ENCODE peak calls at places on chromosomes 16 and 17, in ten cellular contexts. One of them, this sample, is unnamed.

GRCh38 chr16:65737831-65738230 is 616.0 kb upstream of the CDH11 start:
- DNase-seq in NCI-H1105: no peak
- DNase-seq in activated effector memory CD4-positive, alpha-beta T cell treated with anti-CD3 and anti-CD28 coated beads, Interleukin-2, amount 50 U/mL, for 16 hours: no peak
- DNase-seq in AG20443: no peak
- DNase-seq in HAP-1: no peak
- DNase-seq in BE2C: peak
- DNase-seq in stimulated activated CD4-positive, alpha-beta T cell treated with anti-CD3 and anti-CD28 coated beads, Interleukin-15, amount 100 ng/mL, for 1 hour: no peak
- DNase-seq in HEK293T: no peak
- DNase-seq in CD8-positive, alpha-beta T cell: no peak
- DNase-seq in brain microvascular endothelial cell: no peak
- DNase-seq in this sample: no peak

GRCh38 chr16:84419730-84420129 is 51.4 kb downstream of the ATP2C2 start:
- DNase-seq in NCI-H1105: no peak
- DNase-seq in activated effector memory CD4-positive, alpha-beta T cell treated with anti-CD3 and anti-CD28 coated beads, Interleukin-2, amount 50 U/mL, for 16 hours: no peak
- DNase-seq in AG20443: no peak
- DNase-seq in HAP-1: no peak
- DNase-seq in BE2C: no peak
- DNase-seq in stimulated activated CD4-positive, alpha-beta T cell treated with anti-CD3 and anti-CD28 coated beads, Interleukin-15, amount 100 ng/mL, for 1 hour: no peak
- DNase-seq in HEK293T: no peak
- DNase-seq in CD8-positive, alpha-beta T cell: no peak
- DNase-seq in brain microvascular endothelial cell: no peak
- DNase-seq in this sample: no peak

GRCh38 chr16:13046422-13046821 is 145.0 kb downstream of the SHISA9 start:
- DNase-seq in NCI-H1105: no peak
- DNase-seq in activated effector memory CD4-positive, alpha-beta T cell treated with anti-CD3 and anti-CD28 coated beads, Interleukin-2, amount 50 U/mL, for 16 hours: no peak
- DNase-seq in AG20443: no peak
- DNase-seq in HAP-1: no peak
- DNase-seq in BE2C: no peak
- DNase-seq in stimulated activated CD4-positive, alpha-beta T cell treated with anti-CD3 and anti-CD28 coated beads, Interleukin-15, amount 100 ng/mL, for 1 hour: no peak
- DNase-seq in HEK293T: no peak
- DNase-seq in CD8-positive, alpha-beta T cell: no peak
- DNase-seq in brain microvascular endothelial cell: no peak
- DNase-seq in this sample: no peak

GRCh38 chr17:72538921-72539352 is 418.1 kb downstream of the SOX9 start:
- DNase-seq in NCI-H1105: no peak
- DNase-seq in activated effector memory CD4-positive, alpha-beta T cell treated with anti-CD3 and anti-CD28 coated beads, Interleukin-2, amount 50 U/mL, for 16 hours: no peak
- DNase-seq in AG20443: no peak
- DNase-seq in HAP-1: no peak
- DNase-seq in BE2C: no peak
- DNase-seq in stimulated activated CD4-positive, alpha-beta T cell treated with anti-CD3 and anti-CD28 coated beads, Interleukin-15, amount 100 ng/mL, for 1 hour: no peak
- DNase-seq in HEK293T: no peak
- DNase-seq in CD8-positive, alpha-beta T cell: no peak
- DNase-seq in brain microvascular endothelial cell: no peak
- DNase-seq in this sample: no peak

GRCh38 chr16:85286970-85287814 is 174.9 kb upstream of the CIBAR2 start:
- DNase-seq in NCI-H1105: no peak
- DNase-seq in activated effector memory CD4-positive, alpha-beta T cell treated with anti-CD3 and anti-CD28 coated beads, Interleukin-2, amount 50 U/mL, for 16 hours: no peak
- DNase-seq in AG20443: peak
- DNase-seq in HAP-1: no peak
- DNase-seq in BE2C: peak
- DNase-seq in stimulated activated CD4-positive, alpha-beta T cell treated with anti-CD3 and anti-CD28 coated beads, Interleukin-15, amount 100 ng/mL, for 1 hour: no peak
- DNase-seq in HEK293T: no peak
- DNase-seq in CD8-positive, alpha-beta T cell: no peak
- DNase-seq in brain microvascular endothelial cell: peak
- DNase-seq in this sample: no peak

GRCh38 chr17:30344283-30345088 is 10.6 kb upstream of the TMIGD1 start:
- DNase-seq in NCI-H1105: no peak
- DNase-seq in activated effector memory CD4-positive, alpha-beta T cell treated with anti-CD3 and anti-CD28 coated beads, Interleukin-2, amount 50 U/mL, for 16 hours: no peak
- DNase-seq in AG20443: no peak
- DNase-seq in HAP-1: peak
- DNase-seq in BE2C: no peak
- DNase-seq in stimulated activated CD4-positive, alpha-beta T cell treated with anti-CD3 and anti-CD28 coated beads, Interleukin-15, amount 100 ng/mL, for 1 hour: no peak
- DNase-seq in HEK293T: no peak
- DNase-seq in CD8-positive, alpha-beta T cell: no peak
- DNase-seq in brain microvascular endothelial cell: no peak
- DNase-seq in this sample: no peak

GRCh38 chr17:20173091-20173490 is 163.9 kb downstream of the SPECC1 start:
- DNase-seq in NCI-H1105: no peak
- DNase-seq in activated effector memory CD4-positive, alpha-beta T cell treated with anti-CD3 and anti-CD28 coated beads, Interleukin-2, amount 50 U/mL, for 16 hours: no peak
- DNase-seq in AG20443: no peak
- DNase-seq in HAP-1: no peak
- DNase-seq in BE2C: no peak
- DNase-seq in stimulated activated CD4-positive, alpha-beta T cell treated with anti-CD3 and anti-CD28 coated beads, Interleukin-15, amount 100 ng/mL, for 1 hour: no peak
- DNase-seq in HEK293T: no peak
- DNase-seq in CD8-positive, alpha-beta T cell: no peak
- DNase-seq in brain microvascular endothelial cell: no peak
- DNase-seq in this sample: no peak

GRCh38 chr16:77499373-77500285 is 64.8 kb upstream of the ADAMTS18 start:
- DNase-seq in NCI-H1105: no peak
- DNase-seq in activated effector memory CD4-positive, alpha-beta T cell treated with anti-CD3 and anti-CD28 coated beads, Interleukin-2, amount 50 U/mL, for 16 hours: no peak
- DNase-seq in AG20443: peak
- DNase-seq in HAP-1: no peak
- DNase-seq in BE2C: no peak
- DNase-seq in stimulated activated CD4-positive, alpha-beta T cell treated with anti-CD3 and anti-CD28 coated beads, Interleukin-15, amount 100 ng/mL, for 1 hour: no peak
- DNase-seq in HEK293T: peak
- DNase-seq in CD8-positive, alpha-beta T cell: no peak
- DNase-seq in brain microvascular endothelial cell: peak
- DNase-seq in this sample: no peak

GRCh38 chr17:29190808-29191207 is 10.6 kb upstream of the MYO18A start:
- DNase-seq in NCI-H1105: no peak
- DNase-seq in activated effector memory CD4-positive, alpha-beta T cell treated with anti-CD3 and anti-CD28 coated beads, Interleukin-2, amount 50 U/mL, for 16 hours: peak
- DNase-seq in AG20443: no peak
- DNase-seq in HAP-1: no peak
- DNase-seq in BE2C: no peak
- DNase-seq in stimulated activated CD4-positive, alpha-beta T cell treated with anti-CD3 and anti-CD28 coated beads, Interleukin-15, amount 100 ng/mL, for 1 hour: no peak
- DNase-seq in HEK293T: no peak
- DNase-seq in CD8-positive, alpha-beta T cell: no peak
- DNase-seq in brain microvascular endothelial cell: no peak
- DNase-seq in this sample: no peak

GRCh38 chr17:78798695-78799559 is 16.9 kb upstream of the CYTH1 start:
- DNase-seq in NCI-H1105: no peak
- DNase-seq in activated effector memory CD4-positive, alpha-beta T cell treated with anti-CD3 and anti-CD28 coated beads, Interleukin-2, amount 50 U/mL, for 16 hours: no peak
- DNase-seq in AG20443: no peak
- DNase-seq in HAP-1: no peak
- DNase-seq in BE2C: no peak
- DNase-seq in stimulated activated CD4-positive, alpha-beta T cell treated with anti-CD3 and anti-CD28 coated beads, Interleukin-15, amount 100 ng/mL, for 1 hour: no peak
- DNase-seq in HEK293T: no peak
- DNase-seq in CD8-positive, alpha-beta T cell: no peak
- DNase-seq in brain microvascular endothelial cell: no peak
- DNase-seq in this sample: no peak

GRCh38 chr17:55444471-55445441 is 23.1 kb upstream of the MMD start:
- DNase-seq in NCI-H1105: no peak
- DNase-seq in activated effector memory CD4-positive, alpha-beta T cell treated with anti-CD3 and anti-CD28 coated beads, Interleukin-2, amount 50 U/mL, for 16 hours: no peak
- DNase-seq in AG20443: no peak
- DNase-seq in HAP-1: no peak
- DNase-seq in BE2C: no peak
- DNase-seq in stimulated activated CD4-positive, alpha-beta T cell treated with anti-CD3 and anti-CD28 coated beads, Interleukin-15, amount 100 ng/mL, for 1 hour: no peak
- DNase-seq in HEK293T: no peak
- DNase-seq in CD8-positive, alpha-beta T cell: no peak
- DNase-seq in brain microvascular endothelial cell: peak
- DNase-seq in this sample: no peak

GRCh38 chr17:8503368-8503767 is 67.7 kb downstream of the NDEL1 start:
- DNase-seq in NCI-H1105: no peak
- DNase-seq in activated effector memory CD4-positive, alpha-beta T cell treated with anti-CD3 and anti-CD28 coated beads, Interleukin-2, amount 50 U/mL, for 16 hours: no peak
- DNase-seq in AG20443: peak
- DNase-seq in HAP-1: no peak
- DNase-seq in BE2C: no peak
- DNase-seq in stimulated activated CD4-positive, alpha-beta T cell treated with anti-CD3 and anti-CD28 coated beads, Interleukin-15, amount 100 ng/mL, for 1 hour: no peak
- DNase-seq in HEK293T: no peak
- DNase-seq in CD8-positive, alpha-beta T cell: no peak
- DNase-seq in brain microvascular endothelial cell: no peak
- DNase-seq in this sample: no peak

GRCh38 chr16:30787613-30788378 is 791 bp upstream of the ZNF629 start:
- DNase-seq in NCI-H1105: no peak
- DNase-seq in activated effector memory CD4-positive, alpha-beta T cell treated with anti-CD3 and anti-CD28 coated beads, Interleukin-2, amount 50 U/mL, for 16 hours: no peak
- DNase-seq in AG20443: no peak
- DNase-seq in HAP-1: no peak
- DNase-seq in BE2C: no peak
- DNase-seq in stimulated activated CD4-positive, alpha-beta T cell treated with anti-CD3 and anti-CD28 coated beads, Interleukin-15, amount 100 ng/mL, for 1 hour: no peak
- DNase-seq in HEK293T: no peak
- DNase-seq in CD8-positive, alpha-beta T cell: no peak
- DNase-seq in brain microvascular endothelial cell: no peak
- DNase-seq in this sample: no peak

GRCh38 chr17:79203016-79203415 is 128.4 kb downstream of the ENGASE start:
- DNase-seq in NCI-H1105: no peak
- DNase-seq in activated effector memory CD4-positive, alpha-beta T cell treated with anti-CD3 and anti-CD28 coated beads, Interleukin-2, amount 50 U/mL, for 16 hours: no peak
- DNase-seq in AG20443: no peak
- DNase-seq in HAP-1: no peak
- DNase-seq in BE2C: no peak
- DNase-seq in stimulated activated CD4-positive, alpha-beta T cell treated with anti-CD3 and anti-CD28 coated beads, Interleukin-15, amount 100 ng/mL, for 1 hour: no peak
- DNase-seq in HEK293T: no peak
- DNase-seq in CD8-positive, alpha-beta T cell: no peak
- DNase-seq in brain microvascular endothelial cell: no peak
- DNase-seq in this sample: no peak

GRCh38 chr17:81367171-81367570 is 28.1 kb upstream of the BAHCC1 start:
- DNase-seq in NCI-H1105: no peak
- DNase-seq in activated effector memory CD4-positive, alpha-beta T cell treated with anti-CD3 and anti-CD28 coated beads, Interleukin-2, amount 50 U/mL, for 16 hours: no peak
- DNase-seq in AG20443: no peak
- DNase-seq in HAP-1: no peak
- DNase-seq in BE2C: no peak
- DNase-seq in stimulated activated CD4-positive, alpha-beta T cell treated with anti-CD3 and anti-CD28 coated beads, Interleukin-15, amount 100 ng/mL, for 1 hour: no peak
- DNase-seq in HEK293T: no peak
- DNase-seq in CD8-positive, alpha-beta T cell: no peak
- DNase-seq in brain microvascular endothelial cell: no peak
- DNase-seq in this sample: no peak

GRCh38 chr17:82178499-82179290 is 33.9 kb downstream of the CCDC57 start:
- DNase-seq in NCI-H1105: no peak
- DNase-seq in activated effector memory CD4-positive, alpha-beta T cell treated with anti-CD3 and anti-CD28 coated beads, Interleukin-2, amount 50 U/mL, for 16 hours: no peak
- DNase-seq in AG20443: no peak
- DNase-seq in HAP-1: no peak
- DNase-seq in BE2C: no peak
- DNase-seq in stimulated activated CD4-positive, alpha-beta T cell treated with anti-CD3 and anti-CD28 coated beads, Interleukin-15, amount 100 ng/mL, for 1 hour: no peak
- DNase-seq in HEK293T: no peak
- DNase-seq in CD8-positive, alpha-beta T cell: no peak
- DNase-seq in brain microvascular endothelial cell: no peak
- DNase-seq in this sample: no peak

GRCh38 chr17:81331527-81332043 is 36.5 kb upstream of the SLC38A10 start:
- DNase-seq in NCI-H1105: no peak
- DNase-seq in activated effector memory CD4-positive, alpha-beta T cell treated with anti-CD3 and anti-CD28 coated beads, Interleukin-2, amount 50 U/mL, for 16 hours: no peak
- DNase-seq in AG20443: no peak
- DNase-seq in HAP-1: no peak
- DNase-seq in BE2C: peak
- DNase-seq in stimulated activated CD4-positive, alpha-beta T cell treated with anti-CD3 and anti-CD28 coated beads, Interleukin-15, amount 100 ng/mL, for 1 hour: no peak
- DNase-seq in HEK293T: no peak
- DNase-seq in CD8-positive, alpha-beta T cell: no peak
- DNase-seq in brain microvascular endothelial cell: no peak
- DNase-seq in this sample: no peak

GRCh38 chr16:12703935-12704334 is 99.8 kb downstream of the CPPED1 start:
- DNase-seq in NCI-H1105: no peak
- DNase-seq in activated effector memory CD4-positive, alpha-beta T cell treated with anti-CD3 and anti-CD28 coated beads, Interleukin-2, amount 50 U/mL, for 16 hours: no peak
- DNase-seq in AG20443: no peak
- DNase-seq in HAP-1: no peak
- DNase-seq in BE2C: no peak
- DNase-seq in stimulated activated CD4-positive, alpha-beta T cell treated with anti-CD3 and anti-CD28 coated beads, Interleukin-15, amount 100 ng/mL, for 1 hour: no peak
- DNase-seq in HEK293T: no peak
- DNase-seq in CD8-positive, alpha-beta T cell: no peak
- DNase-seq in brain microvascular endothelial cell: no peak
- DNase-seq in this sample: no peak

GRCh38 chr17:34556384-34556783 is 23.0 kb upstream of the TMEM132E start:
- DNase-seq in NCI-H1105: no peak
- DNase-seq in activated effector memory CD4-positive, alpha-beta T cell treated with anti-CD3 and anti-CD28 coated beads, Interleukin-2, amount 50 U/mL, for 16 hours: no peak
- DNase-seq in AG20443: no peak
- DNase-seq in HAP-1: peak
- DNase-seq in BE2C: no peak
- DNase-seq in stimulated activated CD4-positive, alpha-beta T cell treated with anti-CD3 and anti-CD28 coated beads, Interleukin-15, amount 100 ng/mL, for 1 hour: no peak
- DNase-seq in HEK293T: no peak
- DNase-seq in CD8-positive, alpha-beta T cell: no peak
- DNase-seq in brain microvascular endothelial cell: no peak
- DNase-seq in this sample: no peak

GRCh38 chr17:19756551-19756950 is 8.5 kb upstream of the ALDH3A1 start:
- DNase-seq in NCI-H1105: no peak
- DNase-seq in activated effector memory CD4-positive, alpha-beta T cell treated with anti-CD3 and anti-CD28 coated beads, Interleukin-2, amount 50 U/mL, for 16 hours: no peak
- DNase-seq in AG20443: no peak
- DNase-seq in HAP-1: no peak
- DNase-seq in BE2C: no peak
- DNase-seq in stimulated activated CD4-positive, alpha-beta T cell treated with anti-CD3 and anti-CD28 coated beads, Interleukin-15, amount 100 ng/mL, for 1 hour: no peak
- DNase-seq in HEK293T: no peak
- DNase-seq in CD8-positive, alpha-beta T cell: no peak
- DNase-seq in brain microvascular endothelial cell: no peak
- DNase-seq in this sample: no peak